ENCODE peak calls at places on chromosomes 16 and 17, in seven cellular contexts. B, F, T, R, U, L and S are unnamed samples.

GRCh38 chr17:68709995-68710780 is 109.0 kb upstream of the FAM20A start:
- DNase-seq in F (no peak), B (no peak), T (no peak), U (no peak), L (no peak), R (no peak), S (no peak)

GRCh38 chr16:20383106-20384029 is 21.2 kb downstream of the PDILT start:
- DNase-seq in T (peak; percentile 55), B (peak; percentile 80), R (no peak), F (peak; percentile 24), U (peak; percentile 58), L (peak; percentile 61), S (peak; percentile 43)

GRCh38 chr16:87790278-87791023 is 24.7 kb upstream of the KLHDC4 start:
- DNase-seq in L (no peak), U (no peak), B (peak; percentile 49), T (no peak), F (no peak), R (no peak), S (peak; percentile 91)

GRCh38 chr16:79988721-79989220 is 388.2 kb upstream of the MAF start:
- DNase-seq in T (no peak), R (no peak), B (peak; percentile 9), L (no peak), F (no peak), U (no peak), S (no peak)

GRCh38 chr16:52547001-52547833 is at the start of gene TOX3:
- DNase-seq in B (peak; percentile 66), L (no peak), R (no peak), T (no peak), U (peak; percentile 39), F (no peak), S (no peak)

GRCh38 chr17:1422907-1423306 is 22.9 kb upstream of the YWHAE start:
- DNase-seq in L (no peak), F (no peak), U (no peak), R (no peak), B (peak; percentile 96), T (peak; percentile 79), S (peak; percentile 97)

GRCh38 chr16:15440852-15441251 is 6.5 kb downstream of the BMERB1 start:
- DNase-seq in L (no peak), U (no peak), T (peak; percentile 58), B (peak; percentile 55), R (no peak), F (no peak), S (peak; percentile 91)

GRCh38 chr17:68909066-68909465 is 46.1 kb downstream of the ABCA8 start:
- DNase-seq in U (peak; percentile 59), B (peak; percentile 83), T (peak; percentile 8), L (peak; percentile 38), F (no peak), R (no peak), S (peak; percentile 66)

GRCh38 chr17:58121925-58122324 is 26.3 kb upstream of the OR4D1 start:
- DNase-seq in R (no peak), B (peak; percentile 53), L (no peak), U (no peak), F (peak; percentile 1), T (peak; percentile 26), S (peak; percentile 65)

GRCh38 chr17:17437893-17438292 is 38.9 kb upstream of the MED9 start:
- DNase-seq in T (no peak), B (no peak), U (no peak), R (no peak), L (no peak), F (no peak), S (no peak)

GRCh38 chr16:23222929-23223328 is 40.4 kb downstream of the SCNN1G start:
- DNase-seq in R (no peak), F (no peak), L (no peak), B (no peak), U (no peak), T (no peak), S (no peak)

GRCh38 chr17:76529643-76530488 is 7.6 kb downstream of the CYGB start:
- DNase-seq in U (peak; percentile 98), T (no peak), B (peak; percentile 52), L (no peak), F (no peak), R (peak; percentile 88), S (peak; percentile 94)

GRCh38 chr17:49898547-49899490 is 51.0 kb upstream of the TAC4 start:
- DNase-seq in B (no peak), L (no peak), T (no peak), U (no peak), R (no peak), F (no peak), S (no peak)

GRCh38 chr17:9878791-9879525 is 26.1 kb downstream of the RCVRN start:
- DNase-seq in L (no peak), B (no peak), R (no peak), T (no peak), F (no peak), U (no peak), S (no peak)

GRCh38 chr17:72422505-72423285 is 301.9 kb downstream of the SOX9 start:
- DNase-seq in T (peak; percentile 95), F (no peak), B (peak; percentile 93), U (peak; percentile 89), L (no peak), R (no peak), S (no peak)

GRCh38 chr16:3961449-3961849 is 80.9 kb upstream of the CREBBP start:
- DNase-seq in B (peak; percentile 75), T (peak; percentile 82), F (peak; percentile 23), L (no peak), U (no peak), R (no peak), S (peak; percentile 74)

GRCh38 chr17:66947311-66947710 is 17.2 kb upstream of the CACNG4 start:
- DNase-seq in B (no peak), L (no peak), T (no peak), U (no peak), F (no peak), R (peak; percentile 2), S (peak; percentile 39)

GRCh38 chr16:81946206-81946605 is 65.1 kb downstream of the SDR42E1 start:
- DNase-seq in L (no peak), R (no peak), B (peak; percentile 11), F (no peak), T (no peak), U (no peak), S (no peak)

GRCh38 chr17:77228224-77229215 is 87.8 kb downstream of the SEC14L1 start:
- DNase-seq in B (no peak), F (no peak), R (no peak), U (no peak), L (no peak), T (no peak), S (peak; percentile 57)

GRCh38 chr16:5938607-5939006 is 841.0 kb upstream of the EEF2KMT start:
- DNase-seq in F (no peak), R (no peak), U (no peak), L (no peak), B (no peak), T (no peak), S (no peak)

GRCh38 chr17:10050597-10051101 is 145.6 kb upstream of the RCVRN start:
- DNase-seq in R (no peak), F (peak; percentile 34), T (no peak), B (no peak), L (no peak), U (no peak), S (no peak)

GRCh38 chr16:11389631-11390565 is 44.6 kb downstream of the RMI2 start:
- DNase-seq in L (no peak), B (no peak), T (no peak), R (no peak), F (no peak), U (no peak), S (peak; percentile 68)

GRCh38 chr16:72357860-72358259 is 185.9 kb upstream of the PMFBP1 start:
- DNase-seq in B (no peak), U (no peak), R (no peak), L (no peak), F (no peak), T (no peak), S (no peak)

GRCh38 chr17:37220609-37220953 is 155.2 kb upstream of the C17orf78 start:
- DNase-seq in F (peak; percentile 19), T (peak; percentile 6), B (peak; percentile 58), L (no peak), R (no peak), U (no peak), S (no peak)

GRCh38 chr17:31869031-31869430 is 10.0 kb upstream of the COPRS start:
- DNase-seq in R (no peak), F (no peak), U (no peak), L (no peak), T (no peak), B (peak; percentile 31), S (no peak)

GRCh38 chr17:7004398-7005253 is 7.8 kb upstream of the RNASEK start:
- DNase-seq in F (no peak), L (peak; percentile 47), U (peak; percentile 62), B (peak; percentile 73), T (peak; percentile 51), R (no peak), S (peak; percentile 95)

GRCh38 chr16:364091-364490 is 6.2 kb downstream of the MRPL28 start:
- DNase-seq in R (no peak), F (no peak), U (no peak), L (no peak), B (no peak), T (no peak), S (no peak)

GRCh38 chr16:80974649-80975376 is 31.9 kb downstream of the CMC2 start:
- DNase-seq in R (no peak), B (no peak), T (no peak), F (no peak), L (no peak), U (no peak), S (no peak)

GRCh38 chr17:71846561-71846960 is 274.3 kb upstream of the SOX9 start:
- DNase-seq in B (peak; percentile 68), L (no peak), T (no peak), U (no peak), R (no peak), F (no peak), S (no peak)

GRCh38 chr16:46885960-46886763 is 2.0 kb downstream of the GPT2 start:
- DNase-seq in B (peak; percentile 75), F (peak; percentile 48), T (no peak), L (peak; percentile 79), R (no peak), U (no peak), S (no peak)

GRCh38 chr17:29495011-29495410 is 71.8 kb downstream of the ABHD15 start:
- DNase-seq in U (no peak), T (peak; percentile 15), B (peak; percentile 4), R (no peak), F (no peak), L (no peak), S (peak; percentile 92)

GRCh38 chr17:21376835-21377690 is 906 bp downstream of the KCNJ12 start:
- DNase-seq in B (peak; percentile 65), U (peak; percentile 80), R (no peak), T (no peak), F (no peak), L (no peak), S (peak; percentile 96)

GRCh38 chr16:22970191-22970845 is 156.4 kb downstream of the HS3ST2 start:
- DNase-seq in L (no peak), R (no peak), U (no peak), F (no peak), B (no peak), T (no peak), S (peak; percentile 18)

GRCh38 chr16:62021295-62021694 is 14.9 kb downstream of the CDH8 start:
- DNase-seq in R (no peak), T (no peak), F (no peak), L (no peak), B (peak; percentile 22), U (no peak), S (no peak)

GRCh38 chr17:15240617-15241016 is 24.5 kb downstream of the PMP22 start:
- DNase-seq in R (no peak), F (no peak), U (no peak), T (no peak), L (no peak), B (no peak), S (no peak)

GRCh38 chr17:75410141-75410540 is 4.7 kb upstream of the GRB2 start:
- DNase-seq in B (no peak), L (no peak), F (no peak), R (no peak), U (no peak), T (no peak), S (no peak)

GRCh38 chr16:80122155-80122554 is 418.6 kb upstream of the DYNLRB2 start:
- DNase-seq in U (peak; percentile 89), B (peak; percentile 45), F (no peak), R (no peak), T (no peak), L (peak; percentile 42), S (peak; percentile 27)

GRCh38 chr17:45048795-45049563 is 2.5 kb downstream of the DCAKD start:
- DNase-seq in L (no peak), U (no peak), F (no peak), B (no peak), R (no peak), T (no peak), S (no peak)